ENCODE peak calls at places on chromosome 7, in six cellular contexts. I is HCT116, L is SJSA1, J is ovary, H is hepatocyte, E is spleen. Q is an unnamed sample.
A peak's percentile ranks its signal among the peaks of the same experiment; 100 is the strongest.

GRCh38 chr7:108653526-108653925 is 83.9 kb downstream of the DNAJB9 start:
- DNase-seq in I (no peak), L (no peak), J (no peak), H (peak; percentile 9), E (no peak), Q (no peak)

GRCh38 chr7:95002726-95003125 is 95.3 kb downstream of the PPP1R9A start:
- DNase-seq in I (no peak), L (no peak), J (no peak), H (no peak), E (no peak), Q (no peak)

GRCh38 chr7:29495618-29496017 is 68.0 kb upstream of the PRR15 start:
- DNase-seq in I (no peak), L (no peak), J (no peak), H (no peak), E (no peak), Q (no peak)

GRCh38 chr7:140367528-140367927 is 30.8 kb downstream of the SLC37A3 start:
- DNase-seq in I (no peak), L (no peak), J (no peak), H (no peak), E (no peak), Q (no peak)

GRCh38 chr7:17307033-17307432 is 8.6 kb downstream of the AHR start:
- DNase-seq in I (no peak), L (no peak), J (no peak), H (no peak), E (no peak), Q (no peak)

GRCh38 chr7:69708857-69709256 is 110.6 kb downstream of the AUTS2 start:
- DNase-seq in I (no peak), L (no peak), J (no peak), H (no peak), E (no peak), Q (no peak)

GRCh38 chr7:124700655-124701054 is 64.9 kb downstream of the GPR37 start:
- DNase-seq in I (no peak), L (no peak), J (no peak), H (no peak), E (no peak), Q (no peak)

GRCh38 chr7:100696123-100696521 is 2.1 kb upstream of the GIGYF1 start:
- DNase-seq in I (no peak), L (no peak), J (no peak), H (no peak), E (peak; percentile 40), Q (no peak)

GRCh38 chr7:155094636-155095035 is 24.5 kb downstream of the HTR5A start:
- DNase-seq in I (no peak), L (no peak), J (no peak), H (no peak), E (no peak), Q (no peak)

GRCh38 chr7:51224811-51225581 is 91.6 kb downstream of the COBL start:
- DNase-seq in I (peak; percentile 45), L (no peak), J (no peak), H (peak; percentile 63), E (no peak), Q (peak; percentile 61)

GRCh38 chr7:102205915-102206314 is 80.8 kb upstream of the SH2B2 start:
- DNase-seq in I (no peak), L (no peak), J (no peak), H (no peak), E (no peak), Q (no peak)

GRCh38 chr7:30148951-30149459 is 14.2 kb downstream of the MTURN start:
- DNase-seq in I (no peak), L (no peak), J (no peak), H (no peak), E (peak; percentile 87), Q (peak; percentile 72)

GRCh38 chr7:3243256-3243655 is 57.8 kb upstream of the SDK1 start:
- DNase-seq in I (no peak), L (peak; percentile 31), J (no peak), H (no peak), E (no peak), Q (no peak)

GRCh38 chr7:45663167-45663921 is 89.2 kb downstream of the ADCY1 start:
- DNase-seq in I (peak; percentile 7), L (peak; percentile 42), J (no peak), H (peak; percentile 32), E (no peak), Q (peak; percentile 29)

GRCh38 chr7:18019562-18019961 is 8.1 kb downstream of the PRPS1L1 start:
- DNase-seq in I (peak; percentile 16), L (no peak), J (no peak), H (peak; percentile 21), E (no peak), Q (no peak)

GRCh38 chr7:139842414-139843210 is 13.5 kb downstream of the TBXAS1 start:
- DNase-seq in I (no peak), L (no peak), J (no peak), H (no peak), E (no peak), Q (no peak)

GRCh38 chr7:88278881-88279280 is 27.8 kb downstream of the STEAP4 start:
- DNase-seq in I (no peak), L (no peak), J (no peak), H (no peak), E (no peak), Q (no peak)

GRCh38 chr7:30699706-30700495 is 17.6 kb upstream of the CRHR2 start:
- DNase-seq in I (no peak), L (no peak), J (no peak), H (no peak), E (peak; percentile 58), Q (no peak)

GRCh38 chr7:104142147-104142546 is 65.7 kb downstream of the ORC5 start:
- DNase-seq in I (no peak), L (no peak), J (no peak), H (no peak), E (no peak), Q (no peak)

GRCh38 chr7:150962743-150963399 is 15.2 kb downstream of the KCNH2 start:
- DNase-seq in I (no peak), L (no peak), J (peak; percentile 79), H (peak; percentile 76), E (peak; percentile 85), Q (peak; percentile 44)

DNA sequence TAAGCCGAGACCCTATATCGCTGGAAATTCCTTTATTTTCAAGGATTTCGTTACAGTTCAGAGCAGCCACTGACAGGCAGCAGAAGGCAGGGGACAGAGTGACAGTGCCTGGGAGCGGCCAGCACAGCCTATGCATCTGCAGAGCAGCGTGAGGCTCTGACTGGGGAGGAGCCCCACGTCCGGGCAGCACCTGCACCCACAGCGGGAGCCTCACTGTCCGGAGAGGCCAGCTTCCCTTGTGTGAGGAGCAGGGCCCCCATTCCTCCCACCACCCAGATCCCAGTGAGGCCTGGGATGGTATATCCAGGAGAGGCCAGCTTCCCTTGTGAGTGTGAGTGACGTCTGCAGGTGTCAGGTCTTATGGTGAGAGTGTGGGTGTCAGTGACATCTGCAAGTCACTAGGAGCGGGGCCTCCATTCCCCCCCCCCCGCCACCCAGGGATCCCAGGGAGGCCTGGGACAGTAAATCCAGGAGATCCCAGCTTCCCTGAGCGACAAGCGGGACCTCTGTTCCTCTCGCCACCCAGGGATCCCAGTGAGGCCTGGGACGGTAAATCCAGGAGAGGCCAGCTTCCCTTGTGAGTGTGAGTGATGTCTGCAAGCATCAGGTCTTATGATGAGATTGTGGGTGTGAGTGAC is 259.1 kb downstream of the PTPRN2 start:
- DNase-seq in I (no peak), L (no peak), J (peak; percentile 3), H (no peak), E (peak; percentile 54), Q (no peak)
- H3K27ac ChIP-seq in I (no peak overlapping the region), L (no peak overlapping the region), J (no peak overlapping the region), H (no peak overlapping the region), E (no peak overlapping the region), Q (no peak overlapping the region)

DNA sequence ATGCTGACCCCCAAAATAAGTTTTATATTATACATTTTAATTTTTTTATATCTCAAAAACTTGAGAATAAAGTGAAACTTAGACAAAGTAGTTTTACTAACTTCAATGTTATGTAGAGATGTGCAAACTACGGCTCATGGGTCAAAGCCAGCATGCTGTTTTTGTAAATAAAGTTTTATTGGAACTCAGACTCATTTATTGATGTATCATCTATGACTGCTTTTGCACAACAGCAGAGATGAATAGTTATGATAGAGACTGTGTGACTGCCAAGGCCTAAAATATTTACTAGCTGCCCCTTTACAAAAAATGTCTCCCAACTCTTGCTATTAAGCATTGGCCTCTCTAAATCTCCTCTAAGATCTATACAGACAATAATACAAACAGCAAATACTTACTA is 12.4 kb downstream of the MTPN start:
- DNase-seq in I (no peak), L (no peak), J (no peak), H (no peak), E (no peak), Q (no peak)
- H3K4me3 ChIP-seq in I (no peak overlapping the region), L (no peak overlapping the region), J (no peak overlapping the region), H (no peak overlapping the region), E (no peak overlapping the region), Q (no peak overlapping the region)

DNA sequence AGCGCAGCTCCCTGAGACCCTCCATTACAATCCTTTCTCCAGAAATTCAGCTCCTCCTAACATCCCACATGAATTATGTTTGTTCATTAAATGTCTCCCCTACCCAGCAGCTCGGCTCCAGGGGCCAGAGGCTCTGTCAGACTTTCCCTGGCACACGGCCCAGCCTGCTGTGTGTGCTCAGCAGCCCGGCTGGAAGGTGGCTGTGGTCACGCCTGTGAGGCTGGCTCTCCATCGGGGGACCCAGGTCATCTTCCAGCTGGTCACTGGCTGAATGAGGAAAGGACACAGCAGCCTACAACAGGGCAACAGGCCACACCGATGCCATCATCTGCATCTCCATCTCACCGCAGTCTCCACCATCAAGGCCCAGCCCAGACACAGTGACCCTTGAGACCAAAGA is 219.8 kb downstream of the MAD1L1 start:
- DNase-seq in I (no peak), L (no peak), J (peak; percentile 40), H (peak; percentile 58), E (peak; percentile 63), Q (no peak)
- H3K36me3 ChIP-seq in I (no peaks in the 10 kb centered on the region), L (no peaks in the 10 kb centered on the region), J (no peaks in the 10 kb centered on the region), H (no peaks in the 10 kb centered on the region), E (no peaks in the 10 kb centered on the region), Q (no peaks in the 10 kb centered on the region)

GRCh38 chr7:152035807-152036206 is 10.3 kb downstream of the GALNT11 start:
- DNase-seq in I (no peak), L (no peak), J (no peak), H (no peak), E (no peak), Q (no peak)
- H3K27ac ChIP-seq in I (no peak overlapping the region), L (no peak overlapping the region), J (no peak overlapping the region), H (no peak overlapping the region), E (no peak overlapping the region), Q (no peak overlapping the region)

DNA sequence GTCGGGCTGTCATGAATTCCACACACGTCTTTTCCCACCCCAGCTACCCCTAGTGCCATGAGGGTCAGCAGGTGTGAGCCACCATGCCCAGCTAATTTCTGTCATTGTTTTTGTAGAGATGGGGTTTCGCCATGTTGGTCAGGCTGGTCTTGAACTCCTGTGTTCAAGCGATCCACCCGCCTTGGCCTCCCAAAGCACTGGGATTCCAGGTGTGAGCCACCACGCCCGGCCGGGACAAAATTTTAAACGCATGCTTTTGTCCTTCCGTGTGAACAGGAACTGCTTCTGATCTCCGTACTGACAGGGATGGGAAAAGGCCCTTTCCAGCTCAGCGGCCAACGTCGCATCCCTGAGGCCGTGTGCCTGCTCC is 15.6 kb upstream of the ZFAND2A start:
- DNase-seq in I (no peak), L (no peak), J (no peak), H (no peak), E (no peak), Q (no peak)
- H3K4me3 ChIP-seq in I (peak overlapping the region; percentile 56), L (no peak overlapping the region), J (no peak overlapping the region), H (no peak overlapping the region), E (no peak overlapping the region), Q (no peak overlapping the region)

GRCh38 chr7:122082670-122083069 is 61.4 kb downstream of the AASS start:
- DNase-seq in I (no peak), L (no peak), J (no peak), H (no peak), E (no peak), Q (no peak)

GRCh38 chr7:122082160-122082559 is 61.9 kb downstream of the AASS start:
- DNase-seq in I (no peak), L (no peak), J (no peak), H (no peak), E (no peak), Q (no peak)
- H3K36me3 ChIP-seq in I (no peaks in the 10 kb centered on the region), L (peaks cover 14% of the 10 kb centered on the region), J (no peaks in the 10 kb centered on the region), H (no peaks in the 10 kb centered on the region), E (peaks cover 6% of the 10 kb centered on the region), Q (peaks cover 52% of the 10 kb centered on the region)

Q was measured in lung.